ENCODE peak calls at places on chromosomes 3 and 15, in six cellular contexts. E, J, W, I, L and H are unnamed samples.
A peak's percentile ranks its signal among the peaks of the same experiment; 100 is the strongest.

GRCh38 chr15:68479406-68479805 is 47.4 kb upstream of the ITGA11 start:
- DNase-seq in E (no peak), J (peak; percentile 49), W (no peak), I (peak; percentile 24), L (no peak), H (no peak)

GRCh38 chr15:61381501-61381900 is 152.4 kb upstream of the RORA start:
- DNase-seq in E (no peak), J (no peak), W (no peak), I (no peak), L (no peak), H (no peak)

GRCh38 chr3:11850003-11850402 is 3.3 kb upstream of the TAMM41 start:
- DNase-seq in E (no peak), J (no peak), W (no peak), I (no peak), L (no peak), H (no peak)

GRCh38 chr3:128412180-128413002 is 54.3 kb downstream of the DNAJB8 start:
- DNase-seq in E (no peak), J (no peak), W (no peak), I (no peak), L (no peak), H (no peak)

GRCh38 chr3:44418549-44418948 is 58.9 kb downstream of the ZNF445 start:
- DNase-seq in E (no peak), J (no peak), W (no peak), I (no peak), L (no peak), H (no peak)

GRCh38 chr3:58672451-58672850 is 5.9 kb upstream of the FAM3D start:
- DNase-seq in E (no peak), J (no peak), W (no peak), I (no peak), L (no peak), H (no peak)

GRCh38 chr3:155079795-155080546 is at the start of gene MME:
- DNase-seq in E (no peak), J (peak; percentile 40), W (peak; percentile 8), I (no peak), L (peak; percentile 83), H (no peak)

GRCh38 chr15:82850242-82850591 is 40.8 kb downstream of the WHAMM start:
- DNase-seq in E (no peak), J (no peak), W (no peak), I (no peak), L (no peak), H (no peak)

GRCh38 chr3:187223799-187224198 is 26.5 kb downstream of the RTP1 start:
- DNase-seq in E (no peak), J (no peak), W (no peak), I (no peak), L (no peak), H (no peak)

GRCh38 chr3:137150825-137151224 is 193.0 kb downstream of the IL20RB start:
- DNase-seq in E (no peak), J (no peak), W (no peak), I (no peak), L (no peak), H (no peak)

GRCh38 chr3:50274371-50275104 is 4.3 kb upstream of the LSMEM2 start:
- DNase-seq in E (peak; percentile 72), J (peak; percentile 68), W (peak; percentile 46), I (no peak), L (no peak), H (no peak)